ENCODE peak calls at places on chromosomes 7 and 10, in seven cellular contexts. T is NB4; D is CD8-positive, alpha-beta memory T cell; O is PC-3; A is hippocampal formation; V is tibial artery; Q is germinal center. B is an unnamed sample.

GRCh38 chr7:144826248-144826647 is 9.6 kb downstream of the TPK1 start:
- DNase-seq in Q (no peak), D (no peak), V (no peak), T (no peak), A (no peak), O (no peak), B (no peak)

GRCh38 chr7:141045126-141045841 is 28.6 kb upstream of the TMEM178B start:
- DNase-seq in D (no peak), T (no peak), A (no peak), Q (no peak), V (no peak), O (no peak), B (no peak)

GRCh38 chr10:20407421-20407820 is 489.7 kb downstream of the NEBL start:
- DNase-seq in V (no peak), O (no peak), D (no peak), A (no peak), Q (no peak), T (no peak), B (no peak)

GRCh38 chr10:9262770-9263169 is 1208.3 kb downstream of the GATA3 start:
- DNase-seq in Q (no peak), A (no peak), O (no peak), V (no peak), T (no peak), D (no peak), B (peak)

GRCh38 chr7:138505361-138505873 is 45.4 kb downstream of the TRIM24 start:
- DNase-seq in O (no peak), Q (no peak), A (no peak), T (no peak), V (no peak), D (no peak), B (no peak)

GRCh38 chr7:50649259-50649885 is 84.2 kb upstream of the DDC start:
- DNase-seq in O (no peak), Q (no peak), T (no peak), A (no peak), V (no peak), D (no peak), B (no peak)

GRCh38 chr10:35487336-35488034 is 117.7 kb upstream of the GJD4 start:
- DNase-seq in O (no peak), T (no peak), A (no peak), V (no peak), Q (no peak), D (no peak), B (no peak)

GRCh38 chr10:52146766-52147165 is 167.3 kb upstream of the DKK1 start:
- DNase-seq in O (no peak), A (no peak), D (no peak), T (no peak), V (no peak), Q (no peak), B (no peak)

GRCh38 chr10:5575482-5576153 is 50.9 kb downstream of the CALML3 start:
- DNase-seq in T (peak), V (no peak), O (peak), D (no peak), Q (no peak), A (peak), B (no peak)

GRCh38 chr10:26367771-26368170 is 70.4 kb upstream of the APBB1IP start:
- DNase-seq in Q (peak), A (no peak), O (peak), V (no peak), T (peak), D (no peak), B (peak)

GRCh38 chr10:122044045-122044661 is 55.2 kb downstream of the TACC2 start:
- DNase-seq in T (no peak), A (no peak), O (peak), Q (no peak), D (no peak), V (peak), B (peak)

GRCh38 chr10:46285300-46285699 is 1.5 kb upstream of the ANTXRL start:
- DNase-seq in O (no peak), A (no peak), Q (no peak), D (no peak), T (no peak), V (no peak), B (no peak)

GRCh38 chr10:102593074-102593803 is 51.0 kb upstream of the TRIM8 start:
- DNase-seq in Q (no peak), V (no peak), T (peak), A (no peak), O (peak), D (no peak), B (no peak)

GRCh38 chr10:66222462-66223046 is 703.3 kb upstream of the LRRTM3 start:
- DNase-seq in D (no peak), T (no peak), A (no peak), Q (no peak), O (no peak), V (no peak), B (no peak)

GRCh38 chr7:156927571-156928405 is 21.7 kb upstream of the NOM1 start:
- DNase-seq in T (no peak), A (no peak), D (no peak), V (no peak), O (no peak), Q (no peak), B (no peak)

GRCh38 chr10:6841746-6842145 is 261.7 kb upstream of the PRKCQ start:
- DNase-seq in T (no peak), O (no peak), Q (no peak), V (no peak), D (no peak), A (no peak), B (no peak)

GRCh38 chr10:77311186-77311585 is 326.4 kb downstream of the KCNMA1 start:
- DNase-seq in A (no peak), O (no peak), Q (no peak), T (peak), D (no peak), V (no peak), B (no peak)

GRCh38 chr7:112449353-112449752 is 907 bp upstream of the IFRD1 start:
- DNase-seq in T (peak), V (no peak), O (peak), A (no peak), Q (no peak), D (no peak), B (peak)

GRCh38 chr10:124048371-124049290 is 44.8 kb downstream of the CHST15 start:
- DNase-seq in T (no peak), V (peak), Q (no peak), O (no peak), A (no peak), D (no peak), B (no peak)

GRCh38 chr7:74197449-74198108 is 12.2 kb upstream of the LAT2 start:
- DNase-seq in O (no peak), A (no peak), V (no peak), T (no peak), Q (no peak), D (no peak), B (no peak)

GRCh38 chr7:152336754-152337368 is 98.9 kb downstream of the KMT2C start:
- DNase-seq in D (no peak), V (peak), O (peak), T (peak), A (peak), Q (peak), B (peak)

GRCh38 chr10:88892223-88892967 is 12.3 kb downstream of the STAMBPL1 start:
- DNase-seq in V (no peak), D (no peak), O (no peak), T (no peak), Q (no peak), A (no peak), B (no peak)

GRCh38 chr10:113842171-113842570 is 11.7 kb downstream of the DCLRE1A start:
- DNase-seq in Q (no peak), A (no peak), D (no peak), T (no peak), V (no peak), O (no peak), B (no peak)

GRCh38 chr10:82358486-82359097 is 483.6 kb downstream of the NRG3 start:
- DNase-seq in V (no peak), O (no peak), A (no peak), D (no peak), T (peak), Q (no peak), B (no peak)

GRCh38 chr10:108911814-108912541 is 1011.3 kb downstream of the XPNPEP1 start:
- DNase-seq in V (no peak), T (no peak), Q (no peak), D (no peak), A (peak), O (peak), B (no peak)

GRCh38 chr7:94304878-94305277 is 89.8 kb upstream of the COL1A2 start:
- DNase-seq in O (no peak), Q (no peak), T (no peak), A (no peak), D (no peak), V (no peak), B (no peak)

GRCh38 chr10:28581916-28582315 is 49.0 kb downstream of the WAC start:
- DNase-seq in V (no peak), A (no peak), O (no peak), Q (no peak), T (no peak), D (no peak), B (no peak)

GRCh38 chr10:13990392-13990805 is 340.3 kb downstream of the FRMD4A start:
- DNase-seq in Q (no peak), D (no peak), A (no peak), O (no peak), V (no peak), T (no peak), B (no peak)

GRCh38 chr10:86533328-86533727 is 11.7 kb upstream of the WAPL start:
- DNase-seq in D (no peak), A (no peak), T (no peak), O (no peak), V (no peak), Q (no peak), B (no peak)

GRCh38 chr10:21831986-21832735 is 171.4 kb downstream of the DNAJC1 start:
- DNase-seq in V (no peak), O (no peak), A (no peak), D (no peak), T (no peak), Q (no peak), B (no peak)

GRCh38 chr10:126458453-126458852 is 70.2 kb upstream of the ADAM12 start:
- DNase-seq in A (no peak), T (no peak), Q (no peak), D (no peak), V (no peak), O (peak), B (no peak)

GRCh38 chr7:151386301-151387160 is 23.3 kb downstream of the WDR86 start:
- DNase-seq in T (no peak), Q (no peak), D (no peak), A (no peak), O (peak), V (no peak), B (peak)

GRCh38 chr10:121900443-121901174 is 27.2 kb downstream of the ATE1 start:
- DNase-seq in A (peak), T (peak), Q (peak), V (no peak), D (no peak), O (peak), B (peak)

GRCh38 chr10:75841266-75841665 is 409.8 kb downstream of the LRMDA start:
- DNase-seq in A (no peak), Q (no peak), D (no peak), T (no peak), O (no peak), V (no peak), B (no peak)

GRCh38 chr10:13587367-13587766 is 602 bp downstream of the PRPF18 start:
- DNase-seq in V (no peak), T (no peak), A (no peak), O (no peak), Q (peak), D (no peak), B (peak)